ENCODE peak calls at places on chromosomes 7 and 10, in five cellular contexts. V is uterus; X is HEK293T; R is neural crest cell; K is stimulated activated CD8-positive, alpha-beta memory T cell treated with anti-CD3 and anti-CD28 coated beads, Interleukin-12 subunit alpha, Interleukin-12 subunit beta, amount 100 ng/mL, for 4 hours. N is an unnamed sample.

GRCh38 chr7:69664433-69664832 is 66.2 kb downstream of the AUTS2 start:
- DNase-seq in V (no peak), X (no peak), R (no peak), K (no peak), N (no peak)

GRCh38 chr7:6430974-6431373 is 16.8 kb downstream of the DAGLB start:
- DNase-seq in V (no peak), X (no peak), R (no peak), K (no peak), N (no peak)

GRCh38 chr10:3426190-3426845 is 253.7 kb upstream of the PITRM1 start:
- DNase-seq in V (no peak), X (no peak), R (no peak), K (no peak), N (no peak)

GRCh38 chr7:73851410-73852338 is 9.3 kb upstream of the TMEM270 start:
- DNase-seq in V (peak), X (no peak), R (no peak), K (no peak), N (no peak)

GRCh38 chr10:20166291-20166690 is 350.1 kb downstream of the PLXDC2 start:
- DNase-seq in V (no peak), X (no peak), R (no peak), K (no peak), N (no peak)

GRCh38 chr7:128108641-128109423 is 77.6 kb upstream of the LRRC4 start:
- DNase-seq in V (no peak), X (no peak), R (no peak), K (no peak), N (no peak)

GRCh38 chr10:119680050-119680449 is 28.9 kb downstream of the BAG3 start:
- DNase-seq in V (no peak), X (no peak), R (no peak), K (no peak), N (no peak)

GRCh38 chr7:4683043-4683883 is 1.2 kb downstream of the FOXK1 start:
- DNase-seq in V (peak), X (no peak), R (no peak), K (peak), N (peak)

GRCh38 chr10:128416231-128416630 is 290.0 kb upstream of the MKI67 start:
- DNase-seq in V (no peak), X (no peak), R (no peak), K (no peak), N (no peak)

GRCh38 chr10:101495324-101495925 is 92.6 kb downstream of the POLL start:
- DNase-seq in V (no peak), X (peak), R (no peak), K (no peak), N (no peak)

GRCh38 chr7:128867842-128868623 is 5.4 kb downstream of the ATP6V1F start:
- DNase-seq in V (no peak), X (no peak), R (no peak), K (no peak), N (no peak)

GRCh38 chr10:17951868-17952371 is at the start of gene SLC39A12:
- DNase-seq in V (no peak), X (no peak), R (no peak), K (no peak), N (no peak)

GRCh38 chr10:3199488-3199887 is 26.9 kb upstream of the PITRM1 start:
- DNase-seq in V (no peak), X (no peak), R (no peak), K (no peak), N (no peak)

GRCh38 chr7:151157645-151158329 is 9.7 kb downstream of the GBX1 start:
- DNase-seq in V (no peak), X (no peak), R (no peak), K (no peak), N (no peak)

GRCh38 chr10:104450954-104451353 is 97.3 kb downstream of the CFAP58 start:
- DNase-seq in V (no peak), X (no peak), R (no peak), K (no peak), N (no peak)

GRCh38 chr10:109906346-109906745 is 17.0 kb downstream of the XPNPEP1 start:
- DNase-seq in V (no peak), X (no peak), R (no peak), K (no peak), N (no peak)

GRCh38 chr10:126712681-126713080 is 42.2 kb upstream of the C10orf90 start:
- DNase-seq in V (no peak), X (no peak), R (no peak), K (no peak), N (no peak)

GRCh38 chr7:77316219-77316978 is 99.8 kb downstream of the GSAP start:
- DNase-seq in V (no peak), X (no peak), R (no peak), K (no peak), N (no peak)

N was measured in heart right ventricle.